ENCODE peak calls at places on chromosomes 3 and 15, in five cellular contexts. H is AG09319; P is naive thymus-derived CD8-positive, alpha-beta T cell; F is stimulated activated CD8-positive, alpha-beta memory T cell treated with anti-CD3 and anti-CD28 coated beads, Interleukin-15, amount 100 ng/mL, for 24 hours; R is cerebellar cortex. U is an unnamed sample.

GRCh38 chr3:189512039-189512438 is 119.2 kb upstream of the TP63 start:
- DNase-seq in H (no peak), P (no peak), R (no peak), F (no peak), U (no peak)

GRCh38 chr3:98726084-98726483 is 37.1 kb upstream of the ST3GAL6 start:
- DNase-seq in P (no peak), H (no peak), F (no peak), R (no peak), U (no peak)

GRCh38 chr15:75109021-75109690 is 85.8 kb downstream of the PPCDC start:
- DNase-seq in R (no peak), H (no peak), F (no peak), P (no peak), U (no peak)

GRCh38 chr3:49799761-49800160 is at the start of gene CDHR4:
- DNase-seq in F (no peak), H (peak), P (no peak), R (no peak), U (peak)

GRCh38 chr3:42214064-42214463 is 51.9 kb downstream of the CCK start:
- DNase-seq in F (peak), H (no peak), R (no peak), P (no peak), U (no peak)

GRCh38 chr3:149023951-149024350 is 32.6 kb downstream of the GYG1 start:
- DNase-seq in H (no peak), R (no peak), F (no peak), P (no peak), U (no peak)

GRCh38 chr3:775178-775885 is 317.5 kb upstream of the CNTN6 start:
- DNase-seq in P (no peak), F (no peak), H (no peak), R (no peak), U (no peak)

GRCh38 chr15:86221119-86221518 is 141.4 kb downstream of the AGBL1 start:
- DNase-seq in F (no peak), R (no peak), H (no peak), P (no peak), U (no peak)

GRCh38 chr3:52345521-52346110 is 29.5 kb downstream of the DNAH1 start:
- DNase-seq in R (no peak), H (no peak), P (no peak), F (no peak), U (peak)

GRCh38 chr3:178765472-178765871 is 229.2 kb downstream of the KCNMB2 start:
- DNase-seq in R (no peak), P (no peak), F (no peak), H (no peak), U (no peak)

GRCh38 chr15:81338422-81339007 is 14.6 kb upstream of the STARD5 start:
- DNase-seq in F (no peak), H (peak), R (no peak), P (no peak), U (peak)

GRCh38 chr3:29453278-29453961 is 172.5 kb downstream of the RBMS3 start:
- DNase-seq in H (no peak), P (no peak), F (no peak), R (no peak), U (no peak)

GRCh38 chr15:70835826-70836225 is 18.1 kb downstream of the LARP6 start:
- DNase-seq in R (no peak), F (no peak), P (no peak), H (no peak), U (peak)

GRCh38 chr15:26697913-26698312 is 75.0 kb downstream of the GABRB3 start:
- DNase-seq in F (no peak), R (peak), H (no peak), P (no peak), U (no peak)

GRCh38 chr15:51336011-51336410 is 2.4 kb downstream of the CYP19A1 start:
- DNase-seq in P (no peak), F (no peak), R (peak), H (no peak), U (no peak)

GRCh38 chr3:15535757-15536156 is 14.3 kb upstream of the COLQ start:
- DNase-seq in F (no peak), P (peak), R (no peak), H (no peak), U (no peak)

GRCh38 chr3:44077267-44077666 is 164.4 kb upstream of the TOPAZ1 start:
- DNase-seq in H (no peak), P (no peak), F (no peak), R (no peak), U (no peak)

GRCh38 chr3:29512620-29513019 is 231.7 kb downstream of the RBMS3 start:
- DNase-seq in F (no peak), R (no peak), P (no peak), H (no peak), U (no peak)

GRCh38 chr15:65580287-65580686 is 30.6 kb downstream of the INTS14 start:
- DNase-seq in P (no peak), R (no peak), F (no peak), H (peak), U (no peak)

GRCh38 chr3:97692406-97692805 is 72.2 kb upstream of the ARL6 start:
- DNase-seq in R (no peak), H (no peak), F (no peak), P (no peak), U (no peak)

GRCh38 chr3:15319575-15319974 is 12.8 kb downstream of the SH3BP5 start:
- DNase-seq in R (no peak), F (no peak), H (no peak), P (no peak), U (peak)

GRCh38 chr3:139327861-139328260 is 16.0 kb upstream of the MRPS22 start:
- DNase-seq in F (no peak), R (no peak), P (no peak), H (no peak), U (no peak)

GRCh38 chr3:16048435-16049318 is 125.8 kb upstream of the GALNT15 start:
- DNase-seq in H (no peak), F (no peak), R (peak), P (peak), U (no peak)

GRCh38 chr15:22904736-22905135 is 66.3 kb downstream of the NIPA2 start:
- DNase-seq in P (no peak), H (no peak), R (peak), F (no peak), U (no peak)

GRCh38 chr3:23949784-23950183 is 4.7 kb downstream of the NR1D2 start:
- DNase-seq in R (peak), H (no peak), F (no peak), P (no peak), U (peak)

GRCh38 chr3:58150130-58150663 is 60.6 kb downstream of the DNASE1L3 start:
- DNase-seq in H (no peak), F (no peak), P (no peak), R (no peak), U (no peak)

GRCh38 chr3:83002869-83003445 is 1241.5 kb upstream of the GBE1 start:
- DNase-seq in P (no peak), H (no peak), F (no peak), R (no peak), U (no peak)

GRCh38 chr3:42013652-42014442 is 51.9 kb upstream of the ULK4 start:
- DNase-seq in H (no peak), F (no peak), R (no peak), P (peak), U (peak)

GRCh38 chr3:30186741-30187219 is 419.6 kb upstream of the TGFBR2 start:
- DNase-seq in H (no peak), R (no peak), F (no peak), P (no peak), U (no peak)

GRCh38 chr15:74130849-74131617 is 647 bp downstream of the ISLR2 start:
- DNase-seq in H (no peak), F (no peak), R (no peak), P (no peak), U (no peak)

GRCh38 chr3:108001457-108001856 is 89.4 kb downstream of the CD47 start:
- DNase-seq in P (no peak), F (no peak), R (no peak), H (no peak), U (no peak)

U was measured in right cardiac atrium.